ENCODE peak calls at places on chromosomes 16 and 17, in seven cellular contexts. O is transverse colon, A is Panc1, F is HL-60, Y is endothelial cell of umbilical vein, G is GM23338, C is stomach. L is an unnamed sample.

GRCh38 chr16:84583995-84584394 is 33.9 kb downstream of the COTL1 start:
- DNase-seq in C (no peak), Y (no peak), A (no peak), G (no peak), O (no peak), F (no peak), L (no peak)

GRCh38 chr16:27962197-27962596 is 101.3 kb downstream of the GSG1L start:
- DNase-seq in O (no peak), A (no peak), C (no peak), G (no peak), Y (no peak), F (no peak), L (no peak)

GRCh38 chr17:35907266-35907637 is 23.3 kb downstream of the RDM1 start:
- DNase-seq in Y (no peak), G (no peak), C (no peak), A (no peak), F (no peak), O (no peak), L (no peak)

GRCh38 chr17:28090551-28090950 is 48.1 kb downstream of the NLK start:
- DNase-seq in A (no peak), C (no peak), Y (no peak), F (no peak), O (no peak), G (peak), L (no peak)

GRCh38 chr17:55727275-55727674 is 4.6 kb upstream of the TMEM100 start:
- DNase-seq in Y (no peak), A (no peak), F (no peak), O (no peak), G (no peak), C (no peak), L (no peak)

GRCh38 chr16:14669776-14670175 is 24.3 kb downstream of the PLA2G10 start:
- DNase-seq in F (no peak), C (peak), G (peak), A (no peak), Y (no peak), O (peak), L (no peak)

GRCh38 chr16:51124896-51125295 is 26.2 kb downstream of the SALL1 start:
- DNase-seq in Y (no peak), G (no peak), F (no peak), O (no peak), A (no peak), C (no peak), L (no peak)

GRCh38 chr17:21277332-21277731 is 7.2 kb upstream of the MAP2K3 start:
- DNase-seq in G (no peak), O (no peak), A (no peak), Y (no peak), C (no peak), F (no peak), L (no peak)

GRCh38 chr16:77584205-77584859 is 138.0 kb upstream of the NUDT7 start:
- DNase-seq in Y (peak), A (peak), O (peak), G (peak), F (peak), C (peak), L (no peak)

GRCh38 chr17:77254961-77255741 is 114.4 kb downstream of the SEC14L1 start:
- DNase-seq in A (peak), C (peak), G (peak), F (no peak), Y (peak), O (no peak), L (no peak)
- TF ChIP-seq CTCF in A (no peak), C (no peak), G (peak), F (no peak), Y (no peak), O (no peak), L (no peak)

DNA sequence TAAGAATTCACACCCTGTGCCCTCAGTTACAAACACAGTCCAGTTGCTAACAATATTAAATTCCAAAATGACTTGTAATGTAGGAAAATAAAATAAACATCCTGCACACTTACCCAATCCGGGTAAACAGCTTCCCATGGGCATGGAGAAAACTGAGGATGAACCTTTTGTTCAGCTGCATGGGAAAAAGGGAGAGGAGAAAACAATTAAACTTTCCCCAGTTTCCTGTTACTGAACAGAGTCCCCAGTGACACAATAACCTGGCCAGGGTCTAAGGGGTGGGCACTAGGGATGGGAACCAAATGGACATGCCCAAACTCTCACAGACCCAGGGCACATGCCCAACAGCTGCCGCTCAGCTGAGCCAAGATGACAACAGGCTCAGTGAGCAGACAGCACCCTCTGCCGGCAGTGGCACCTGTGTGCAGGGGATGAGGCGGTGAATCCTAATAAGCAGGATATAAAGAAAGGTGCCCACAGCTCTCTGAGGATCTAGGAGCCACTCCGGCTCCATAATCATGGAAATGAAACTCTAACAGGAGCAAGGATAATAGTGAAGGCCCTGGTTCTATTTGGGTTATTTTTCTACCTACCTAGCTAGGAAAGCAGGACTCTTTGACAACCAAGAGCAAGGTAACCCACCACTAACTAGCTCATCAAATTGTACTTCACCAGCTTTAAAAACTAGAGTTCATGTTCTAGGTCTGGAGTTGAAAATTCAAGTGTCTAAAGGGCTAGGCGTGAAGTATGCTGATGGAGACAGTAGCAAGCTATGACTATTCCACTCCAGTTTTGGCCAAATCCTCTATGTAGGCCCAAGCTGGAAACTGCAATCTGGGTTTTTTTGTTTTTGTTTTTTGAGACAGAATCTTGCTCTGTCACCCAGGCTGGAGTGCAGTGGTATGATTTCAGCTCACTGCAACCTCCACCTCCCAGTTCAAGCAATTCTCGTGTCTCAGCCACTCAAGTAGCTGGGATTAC is 58.8 kb downstream of the SMG6 start:
- DNase-seq in O (peak), A (peak), F (peak), G (peak), Y (peak), C (peak), L (peak)
- TF ChIP-seq POLR2AphosphoS5 in O (peak), A (no peak), F (no peak), G (no peak), Y (peak), C (peak), L (no peak)

DNA sequence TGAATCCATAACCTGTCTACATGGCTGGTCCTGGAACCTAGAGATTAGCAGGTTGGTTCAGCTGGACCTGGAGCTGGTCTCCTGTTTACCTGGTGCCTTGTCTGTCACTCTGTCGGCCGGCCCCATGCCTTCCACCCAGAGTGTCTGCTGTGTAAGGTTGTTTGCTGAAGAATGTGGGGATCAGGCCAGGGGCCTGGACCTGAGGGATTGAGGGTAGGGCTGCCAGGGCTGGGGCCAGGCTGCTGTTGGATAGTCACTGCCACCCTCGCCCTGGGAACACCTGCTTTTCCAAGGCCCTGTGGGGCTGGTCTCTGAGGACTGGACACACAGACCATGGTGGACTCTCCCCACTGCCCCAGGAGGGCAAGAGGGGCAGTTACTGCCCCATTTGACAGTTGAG is 1.4 kb downstream of the NHERF2 start:
- DNase-seq in G (no peak), F (no peak), O (no peak), Y (no peak), C (no peak), A (no peak), L (no peak)
- TF ChIP-seq CTCF in G (no peak), F (no peak), O (no peak), Y (no peak), C (no peak), A (no peak), L (no peak)

DNA sequence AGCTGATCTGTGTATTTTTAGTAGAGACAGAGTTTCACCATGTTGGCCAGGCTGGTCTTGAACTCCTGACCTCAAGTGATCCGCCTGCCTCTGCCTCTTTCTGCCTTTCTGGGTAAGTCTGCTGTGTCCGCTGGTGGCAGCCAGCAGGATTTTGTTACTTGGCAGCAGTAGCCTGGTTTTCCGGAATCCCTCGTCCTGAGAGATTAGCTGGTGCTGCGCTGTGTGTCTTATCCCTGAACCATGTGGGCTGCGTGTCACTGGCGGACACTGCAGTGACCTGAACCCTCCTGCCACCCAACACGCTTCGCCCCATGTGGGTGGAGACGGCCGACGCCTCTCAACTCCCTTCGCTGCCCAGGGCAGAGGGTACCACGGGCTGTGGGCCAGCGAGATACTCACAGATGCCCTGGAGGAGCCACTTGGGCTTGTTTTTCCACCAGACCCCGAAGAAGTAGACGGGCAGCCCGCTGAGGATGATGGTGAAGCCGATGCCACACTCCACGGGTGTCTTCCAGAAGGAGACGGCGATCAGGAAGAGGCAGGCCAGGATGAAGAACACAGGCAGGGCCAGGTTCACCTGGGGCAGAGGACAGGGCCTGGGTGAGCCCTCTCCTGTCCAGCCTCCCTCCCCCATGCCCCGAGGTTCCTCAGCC is 35.2 kb downstream of the SLC7A5 start:
- DNase-seq in O (no peak), G (no peak), F (no peak), A (no peak), Y (no peak), C (no peak), L (no peak)
- TF ChIP-seq POLR2AphosphoS5 in O (no peak), G (no peak), F (no peak), A (no peak), Y (no peak), C (peak), L (no peak)

GRCh38 chr17:79987187-79987889 is 48.3 kb downstream of the TBC1D16 start:
- DNase-seq in G (peak), F (no peak), Y (no peak), O (no peak), C (no peak), A (no peak), L (no peak)

GRCh38 chr17:79986441-79987186 is 49.1 kb downstream of the TBC1D16 start:
- DNase-seq in O (no peak), F (no peak), A (no peak), C (no peak), G (no peak), Y (no peak), L (no peak)

GRCh38 chr17:79987890-79988162 is 47.8 kb downstream of the TBC1D16 start:
- DNase-seq in Y (no peak), F (no peak), G (no peak), A (no peak), C (no peak), O (no peak), L (no peak)

GRCh38 chr17:79989106-79989835 is 46.4 kb downstream of the TBC1D16 start:
- DNase-seq in F (no peak), G (no peak), A (no peak), C (no peak), O (no peak), Y (no peak), L (no peak)

GRCh38 chr17:79988163-79988971 is 47.3 kb downstream of the TBC1D16 start:
- DNase-seq in Y (peak), A (no peak), F (no peak), C (peak), G (no peak), O (peak), L (no peak)
- TF ChIP-seq CTCF in Y (no peak), A (no peak), F (no peak), C (no peak), G (no peak), O (no peak), L (no peak)

GRCh38 chr16:2253293-2253692 is 1.9 kb upstream of the ECI1 start:
- DNase-seq in Y (no peak), G (no peak), A (no peak), O (no peak), F (no peak), C (no peak), L (no peak)
- TF ChIP-seq POLR2AphosphoS5 in Y (no peak), G (no peak), A (no peak), O (no peak), F (no peak), C (no peak), L (no peak)